ENCODE peak calls at places on chromosomes 6 and 20, in seven cellular contexts. W, B, F, Z, J, E and S are unnamed samples.

GRCh38 chr6:145538996-145539395 is 196.3 kb downstream of the EPM2A start:
- DNase-seq in F (no peak), B (no peak), E (no peak), W (no peak), J (no peak), Z (no peak), S (no peak)

GRCh38 chr6:27188206-27188884 is 59.2 kb upstream of the PRSS16 start:
- DNase-seq in Z (peak), F (peak), E (peak), W (peak), B (no peak), J (peak), S (peak)

GRCh38 chr20:58956078-58956477 is 25.0 kb upstream of the NELFCD start:
- DNase-seq in Z (no peak), J (no peak), F (peak), W (no peak), E (no peak), B (no peak), S (no peak)

GRCh38 chr6:29792123-29793035 is 35.2 kb upstream of the HLA-G start:
- DNase-seq in E (peak), Z (peak), F (no peak), W (peak), J (peak), B (no peak), S (peak)

GRCh38 chr6:104862456-104862855 is 2.7 kb upstream of the HACE1 start:
- DNase-seq in Z (no peak), B (no peak), W (peak), E (peak), F (no peak), J (no peak), S (no peak)

GRCh38 chr20:63086421-63087235 is 79.9 kb upstream of the BHLHE23 start:
- DNase-seq in J (no peak), E (no peak), B (no peak), Z (no peak), F (no peak), W (no peak), S (no peak)

GRCh38 chr6:34516391-34517324 is 39.5 kb downstream of the SPDEF start:
- DNase-seq in Z (peak), E (no peak), B (no peak), W (no peak), F (no peak), J (no peak), S (no peak)

GRCh38 chr20:47206962-47207641 is 149.4 kb downstream of the ZMYND8 start:
- DNase-seq in W (no peak), E (no peak), F (no peak), Z (no peak), J (no peak), B (no peak), S (no peak)

GRCh38 chr20:34579936-34580587 is 21.5 kb downstream of the MAP1LC3A start:
- DNase-seq in Z (peak), W (no peak), J (no peak), E (peak), B (no peak), F (peak), S (peak)

GRCh38 chr6:34341481-34341971 is 50.9 kb downstream of the NUDT3 start:
- DNase-seq in J (peak), F (no peak), W (no peak), Z (no peak), B (no peak), E (no peak), S (peak)

GRCh38 chr6:41878246-41878645 is 16.9 kb downstream of the USP49 start:
- DNase-seq in W (peak), E (peak), F (peak), J (no peak), Z (no peak), B (no peak), S (no peak)

GRCh38 chr6:105874835-105875626 is 211.1 kb upstream of the PRDM1 start:
- DNase-seq in F (no peak), E (no peak), W (no peak), J (no peak), Z (no peak), B (no peak), S (no peak)

GRCh38 chr6:139369068-139369467 is 5.4 kb downstream of the CITED2 start:
- DNase-seq in W (no peak), J (no peak), F (no peak), Z (no peak), B (no peak), E (peak), S (no peak)

GRCh38 chr20:62210496-62210855 is 9.6 kb downstream of the HRH3 start:
- DNase-seq in J (no peak), W (no peak), Z (no peak), B (no peak), F (no peak), E (no peak), S (no peak)

GRCh38 chr20:57503035-57503658 is 21.8 kb downstream of the CTCFL start:
- DNase-seq in F (no peak), J (no peak), Z (no peak), E (no peak), W (no peak), B (no peak), S (no peak)